ENCODE peak calls at places on chromosomes 4 and X, in eight cellular contexts. One of them, this sample, is unnamed. For H3K36me3, the result is how much of the 10 kb centered on the place peaks cover.

GRCh38 chr4:44071959-44072955 is 376.4 kb downstream of the KCTD8 start:
- DNase-seq in pancreas: peak
- DNase-seq in adipocyte: no peak
- DNase-seq in adrenal gland: no peak
- DNase-seq in psoas muscle: no peak
- DNase-seq in HAP-1: no peak
- DNase-seq in naive thymus-derived CD4-positive, alpha-beta T cell: no peak
- DNase-seq in H1: no peak
- DNase-seq in this sample: no peak

GRCh38 chr4:76589402-76589801 is 154.4 kb downstream of the SHROOM3 start:
- DNase-seq in pancreas: no peak
- DNase-seq in adipocyte: peak
- DNase-seq in adrenal gland: no peak
- DNase-seq in psoas muscle: no peak
- DNase-seq in HAP-1: peak
- DNase-seq in naive thymus-derived CD4-positive, alpha-beta T cell: no peak
- DNase-seq in H1: no peak
- DNase-seq in this sample: no peak

GRCh38 chrX:153649178-153649914 is 2.3 kb downstream of the DUSP9 start:
- DNase-seq in pancreas: peak
- DNase-seq in adipocyte: no peak
- DNase-seq in adrenal gland: peak
- DNase-seq in psoas muscle: no peak
- DNase-seq in HAP-1: peak
- DNase-seq in naive thymus-derived CD4-positive, alpha-beta T cell: peak
- DNase-seq in H1: peak
- DNase-seq in this sample: peak

GRCh38 chr4:68375667-68376559 is 26.0 kb upstream of the YTHDC1 start:
- DNase-seq in pancreas: peak
- DNase-seq in adipocyte: peak
- DNase-seq in adrenal gland: peak
- DNase-seq in psoas muscle: no peak
- DNase-seq in HAP-1: peak
- DNase-seq in naive thymus-derived CD4-positive, alpha-beta T cell: peak
- DNase-seq in H1: peak
- DNase-seq in this sample: peak

GRCh38 chr4:13654158-13654797 is 26.8 kb upstream of the BOD1L1 start:
- DNase-seq in pancreas: peak
- DNase-seq in adipocyte: peak
- DNase-seq in adrenal gland: peak
- DNase-seq in psoas muscle: peak
- DNase-seq in HAP-1: peak
- DNase-seq in naive thymus-derived CD4-positive, alpha-beta T cell: peak
- DNase-seq in H1: peak
- DNase-seq in this sample: peak

GRCh38 chr4:90246841-90247240 is 119.6 kb downstream of the CCSER1 start:
- DNase-seq in pancreas: no peak
- DNase-seq in adipocyte: no peak
- DNase-seq in adrenal gland: no peak
- DNase-seq in psoas muscle: no peak
- DNase-seq in HAP-1: no peak
- DNase-seq in naive thymus-derived CD4-positive, alpha-beta T cell: no peak
- DNase-seq in H1: no peak
- DNase-seq in this sample: no peak

GRCh38 chr4:137125011-137125410 is 407.3 kb downstream of the PCDH18 start:
- DNase-seq in pancreas: no peak
- DNase-seq in adipocyte: peak
- DNase-seq in adrenal gland: no peak
- DNase-seq in psoas muscle: no peak
- DNase-seq in HAP-1: no peak
- DNase-seq in naive thymus-derived CD4-positive, alpha-beta T cell: no peak
- DNase-seq in H1: no peak
- DNase-seq in this sample: peak

GRCh38 chrX:27924261-27924660 is 57.0 kb downstream of the DCAF8L1 start:
- DNase-seq in pancreas: no peak
- DNase-seq in adipocyte: no peak
- DNase-seq in adrenal gland: no peak
- DNase-seq in psoas muscle: no peak
- DNase-seq in HAP-1: no peak
- DNase-seq in naive thymus-derived CD4-positive, alpha-beta T cell: no peak
- DNase-seq in H1: no peak
- DNase-seq in this sample: no peak

GRCh38 chr4:12889054-12889453 is 595.1 kb downstream of the RAB28 start:
- DNase-seq in pancreas: no peak
- DNase-seq in adipocyte: no peak
- DNase-seq in adrenal gland: no peak
- DNase-seq in psoas muscle: peak
- DNase-seq in HAP-1: no peak
- DNase-seq in naive thymus-derived CD4-positive, alpha-beta T cell: no peak
- DNase-seq in H1: no peak
- DNase-seq in this sample: no peak

GRCh38 chrX:154458954-154459829 is 1.1 kb downstream of the PLXNA3 start:
- DNase-seq in pancreas: peak
- DNase-seq in adipocyte: peak
- DNase-seq in adrenal gland: peak
- DNase-seq in psoas muscle: no peak
- DNase-seq in HAP-1: peak
- DNase-seq in naive thymus-derived CD4-positive, alpha-beta T cell: no peak
- DNase-seq in H1: no peak
- DNase-seq in this sample: peak

GRCh38 chr4:163554870-163555465 is 60.5 kb downstream of the TMA16 start:
- DNase-seq in pancreas: no peak
- DNase-seq in adipocyte: peak
- DNase-seq in adrenal gland: no peak
- DNase-seq in psoas muscle: no peak
- DNase-seq in HAP-1: peak
- DNase-seq in naive thymus-derived CD4-positive, alpha-beta T cell: no peak
- DNase-seq in H1: no peak
- DNase-seq in this sample: no peak

GRCh38 chrX:1487401-1487800 is 34.7 kb upstream of the ASMTL start:
- DNase-seq in pancreas: no peak
- DNase-seq in adipocyte: no peak
- DNase-seq in adrenal gland: no peak
- DNase-seq in psoas muscle: no peak
- DNase-seq in HAP-1: no peak
- DNase-seq in naive thymus-derived CD4-positive, alpha-beta T cell: no peak
- DNase-seq in H1: no peak
- DNase-seq in this sample: no peak

GRCh38 chrX:1488141-1488540 is 35.4 kb upstream of the ASMTL start:
- DNase-seq in pancreas: no peak
- DNase-seq in adipocyte: no peak
- DNase-seq in adrenal gland: peak
- DNase-seq in psoas muscle: no peak
- DNase-seq in HAP-1: no peak
- DNase-seq in naive thymus-derived CD4-positive, alpha-beta T cell: no peak
- DNase-seq in H1: no peak
- DNase-seq in this sample: no peak

GRCh38 chrX:1485033-1485432 is 32.3 kb upstream of the ASMTL start:
- DNase-seq in pancreas: no peak
- DNase-seq in adipocyte: no peak
- DNase-seq in adrenal gland: peak
- DNase-seq in psoas muscle: no peak
- DNase-seq in HAP-1: no peak
- DNase-seq in naive thymus-derived CD4-positive, alpha-beta T cell: no peak
- DNase-seq in H1: no peak
- DNase-seq in this sample: no peak

GRCh38 chrX:1486177-1486576 is 33.5 kb upstream of the ASMTL start:
- DNase-seq in pancreas: no peak
- DNase-seq in adipocyte: no peak
- DNase-seq in adrenal gland: no peak
- DNase-seq in psoas muscle: no peak
- DNase-seq in HAP-1: no peak
- DNase-seq in naive thymus-derived CD4-positive, alpha-beta T cell: no peak
- DNase-seq in H1: no peak
- DNase-seq in this sample: no peak

GRCh38 chrX:1486749-1487361 is 34.1 kb upstream of the ASMTL start:
- DNase-seq in pancreas: no peak
- DNase-seq in adipocyte: no peak
- DNase-seq in adrenal gland: peak
- DNase-seq in psoas muscle: peak
- DNase-seq in HAP-1: no peak
- DNase-seq in naive thymus-derived CD4-positive, alpha-beta T cell: no peak
- DNase-seq in H1: no peak
- DNase-seq in this sample: no peak
- H3K36me3 ChIP-seq in pancreas: under half
- H3K36me3 ChIP-seq in adipocyte: under half
- H3K36me3 ChIP-seq in adrenal gland: under half
- H3K36me3 ChIP-seq in psoas muscle: under half
- H3K36me3 ChIP-seq in HAP-1: under half
- H3K36me3 ChIP-seq in naive thymus-derived CD4-positive, alpha-beta T cell: under half
- H3K36me3 ChIP-seq in H1: under half
- H3K36me3 ChIP-seq in this sample: under half

GRCh38 chr4:120963449-120963848 is 40.9 kb upstream of the PRDM5 start:
- DNase-seq in pancreas: no peak
- DNase-seq in adipocyte: peak
- DNase-seq in adrenal gland: no peak
- DNase-seq in psoas muscle: no peak
- DNase-seq in HAP-1: no peak
- DNase-seq in naive thymus-derived CD4-positive, alpha-beta T cell: no peak
- DNase-seq in H1: no peak
- DNase-seq in this sample: no peak

GRCh38 chr4:120964596-120964995 is 42.1 kb upstream of the PRDM5 start:
- DNase-seq in pancreas: no peak
- DNase-seq in adipocyte: no peak
- DNase-seq in adrenal gland: no peak
- DNase-seq in psoas muscle: no peak
- DNase-seq in HAP-1: peak
- DNase-seq in naive thymus-derived CD4-positive, alpha-beta T cell: no peak
- DNase-seq in H1: no peak
- DNase-seq in this sample: no peak

GRCh38 chr4:120960868-120961267 is 38.3 kb upstream of the PRDM5 start:
- DNase-seq in pancreas: no peak
- DNase-seq in adipocyte: no peak
- DNase-seq in adrenal gland: no peak
- DNase-seq in psoas muscle: no peak
- DNase-seq in HAP-1: no peak
- DNase-seq in naive thymus-derived CD4-positive, alpha-beta T cell: no peak
- DNase-seq in H1: no peak
- DNase-seq in this sample: no peak

GRCh38 chr4:120965938-120966337 is 43.4 kb upstream of the PRDM5 start:
- DNase-seq in pancreas: no peak
- DNase-seq in adipocyte: no peak
- DNase-seq in adrenal gland: no peak
- DNase-seq in psoas muscle: no peak
- DNase-seq in HAP-1: no peak
- DNase-seq in naive thymus-derived CD4-positive, alpha-beta T cell: no peak
- DNase-seq in H1: no peak
- DNase-seq in this sample: no peak
- H3K4me3 ChIP-seq in pancreas: no peak
- H3K4me3 ChIP-seq in adipocyte: peak
- H3K4me3 ChIP-seq in adrenal gland: no peak
- H3K4me3 ChIP-seq in psoas muscle: no peak
- H3K4me3 ChIP-seq in HAP-1: no peak
- H3K4me3 ChIP-seq in naive thymus-derived CD4-positive, alpha-beta T cell: no peak
- H3K4me3 ChIP-seq in H1: no peak
- H3K4me3 ChIP-seq in this sample: no peak

GRCh38 chr4:183068502-183068901 is 30.6 kb upstream of the WWC2 start:
- DNase-seq in pancreas: no peak
- DNase-seq in adipocyte: no peak
- DNase-seq in adrenal gland: no peak
- DNase-seq in psoas muscle: no peak
- DNase-seq in HAP-1: no peak
- DNase-seq in naive thymus-derived CD4-positive, alpha-beta T cell: no peak
- DNase-seq in H1: no peak
- DNase-seq in this sample: no peak

GRCh38 chr4:183071222-183071621 is 27.8 kb upstream of the WWC2 start:
- DNase-seq in pancreas: no peak
- DNase-seq in adipocyte: no peak
- DNase-seq in adrenal gland: no peak
- DNase-seq in psoas muscle: no peak
- DNase-seq in HAP-1: no peak
- DNase-seq in naive thymus-derived CD4-positive, alpha-beta T cell: no peak
- DNase-seq in H1: no peak
- DNase-seq in this sample: no peak

GRCh38 chr4:183074288-183074990 is 24.6 kb upstream of the WWC2 start:
- DNase-seq in pancreas: no peak
- DNase-seq in adipocyte: peak
- DNase-seq in adrenal gland: no peak
- DNase-seq in psoas muscle: no peak
- DNase-seq in HAP-1: no peak
- DNase-seq in naive thymus-derived CD4-positive, alpha-beta T cell: no peak
- DNase-seq in H1: no peak
- DNase-seq in this sample: no peak

GRCh38 chr4:183073838-183074145 is 25.3 kb upstream of the WWC2 start:
- DNase-seq in pancreas: no peak
- DNase-seq in adipocyte: no peak
- DNase-seq in adrenal gland: no peak
- DNase-seq in psoas muscle: no peak
- DNase-seq in HAP-1: no peak
- DNase-seq in naive thymus-derived CD4-positive, alpha-beta T cell: no peak
- DNase-seq in H1: no peak
- DNase-seq in this sample: no peak

DNA sequence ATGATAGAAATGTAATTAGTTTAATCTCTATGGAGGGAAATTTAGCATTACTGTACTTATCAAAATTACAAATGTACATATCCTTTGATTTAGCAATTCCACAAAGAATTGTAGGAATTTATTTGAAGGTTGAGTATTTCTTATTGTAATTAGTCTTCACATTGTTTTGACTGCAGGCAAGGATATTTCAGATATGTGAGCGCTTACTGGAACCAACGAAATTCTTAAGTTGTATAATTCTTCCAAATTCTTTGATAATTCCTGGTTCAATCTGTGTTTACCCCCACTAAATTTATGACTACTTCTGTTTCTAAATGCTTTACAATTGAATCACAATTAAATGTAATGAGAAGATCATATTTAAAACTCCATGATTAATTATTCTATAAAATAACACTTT is 26.9 kb upstream of the WWC2 start:
- DNase-seq in pancreas: no peak
- DNase-seq in adipocyte: peak
- DNase-seq in adrenal gland: no peak
- DNase-seq in psoas muscle: no peak
- DNase-seq in HAP-1: no peak
- DNase-seq in naive thymus-derived CD4-positive, alpha-beta T cell: no peak
- DNase-seq in H1: no peak
- DNase-seq in this sample: no peak
- H3K36me3 ChIP-seq in pancreas: under half
- H3K36me3 ChIP-seq in adipocyte: under half
- H3K36me3 ChIP-seq in adrenal gland: under half
- H3K36me3 ChIP-seq in psoas muscle: under half
- H3K36me3 ChIP-seq in HAP-1: under half
- H3K36me3 ChIP-seq in naive thymus-derived CD4-positive, alpha-beta T cell: under half
- H3K36me3 ChIP-seq in H1: under half
- H3K36me3 ChIP-seq in this sample: under half

GRCh38 chrX:101925733-101926132 is 6.1 kb downstream of the ZMAT1 start:
- DNase-seq in pancreas: no peak
- DNase-seq in adipocyte: no peak
- DNase-seq in adrenal gland: no peak
- DNase-seq in psoas muscle: no peak
- DNase-seq in HAP-1: no peak
- DNase-seq in naive thymus-derived CD4-positive, alpha-beta T cell: no peak
- DNase-seq in H1: no peak
- DNase-seq in this sample: no peak

GRCh38 chrX:101931494-101932248 is at the start of gene ZMAT1:
- DNase-seq in pancreas: peak
- DNase-seq in adipocyte: peak
- DNase-seq in adrenal gland: peak
- DNase-seq in psoas muscle: peak
- DNase-seq in HAP-1: peak
- DNase-seq in naive thymus-derived CD4-positive, alpha-beta T cell: peak
- DNase-seq in H1: peak
- DNase-seq in this sample: peak

GRCh38 chrX:101932249-101932570 is 383 bp upstream of the ZMAT1 start:
- DNase-seq in pancreas: no peak
- DNase-seq in adipocyte: no peak
- DNase-seq in adrenal gland: no peak
- DNase-seq in psoas muscle: no peak
- DNase-seq in HAP-1: no peak
- DNase-seq in naive thymus-derived CD4-positive, alpha-beta T cell: no peak
- DNase-seq in H1: no peak
- DNase-seq in this sample: no peak

GRCh38 chrX:101931104-101931493 is 728 bp downstream of the ZMAT1 start:
- DNase-seq in pancreas: no peak
- DNase-seq in adipocyte: no peak
- DNase-seq in adrenal gland: no peak
- DNase-seq in psoas muscle: no peak
- DNase-seq in HAP-1: no peak
- DNase-seq in naive thymus-derived CD4-positive, alpha-beta T cell: peak
- DNase-seq in H1: no peak
- DNase-seq in this sample: no peak
- H3K4me3 ChIP-seq in pancreas: peak
- H3K4me3 ChIP-seq in adipocyte: peak
- H3K4me3 ChIP-seq in adrenal gland: no peak
- H3K4me3 ChIP-seq in psoas muscle: peak
- H3K4me3 ChIP-seq in HAP-1: peak
- H3K4me3 ChIP-seq in naive thymus-derived CD4-positive, alpha-beta T cell: peak
- H3K4me3 ChIP-seq in H1: peak
- H3K4me3 ChIP-seq in this sample: peak

This sample was measured in BE2C.